ENCODE peak calls at places on chromosomes 13 and 19, in six cellular contexts. O, S, E, V, J and N are unnamed samples.

GRCh38 chr19:16626796-16627193 is 1.2 kb downstream of the MED26 start:
- DNase-seq in O (no peak), S (no peak), E (no peak), V (no peak), J (no peak), N (no peak)

GRCh38 chr19:41887711-41888382 is 4.9 kb downstream of the ARHGEF1 start:
- DNase-seq in O (peak; percentile 44), S (no peak), E (no peak), V (no peak), J (no peak), N (no peak)

GRCh38 chr19:11505504-11506100 is at the start of gene ZNF653:
- DNase-seq in O (peak; percentile 91), S (peak; percentile 94), E (peak; percentile 97), V (peak; percentile 89), J (peak; percentile 94), N (peak; percentile 94)

GRCh38 chr19:30345686-30346085 is 26.5 kb upstream of the ZNF536 start:
- DNase-seq in O (no peak), S (no peak), E (no peak), V (no peak), J (no peak), N (no peak)

GRCh38 chr19:11091343-11092153 is 2.3 kb downstream of the LDLR start:
- DNase-seq in O (no peak), S (peak; percentile 69), E (no peak), V (peak; percentile 71), J (no peak), N (peak; percentile 78)

GRCh38 chr13:30800107-30800506 is 64.8 kb downstream of the ALOX5AP start:
- DNase-seq in O (no peak), S (no peak), E (no peak), V (no peak), J (no peak), N (no peak)

GRCh38 chr19:53503126-53503525 is 34.8 kb upstream of the ZNF331 start:
- DNase-seq in O (no peak), S (no peak), E (no peak), V (no peak), J (no peak), N (no peak)

GRCh38 chr19:29285187-29285687 is 72.3 kb upstream of the UQCRFS1 start:
- DNase-seq in O (no peak), S (no peak), E (no peak), V (no peak), J (no peak), N (peak; percentile 25)

GRCh38 chr13:39982745-39983144 is 327.3 kb downstream of the COG6 start:
- DNase-seq in O (no peak), S (no peak), E (no peak), V (no peak), J (no peak), N (no peak)

GRCh38 chr19:51448011-51448744 is 10.1 kb downstream of the SIGLEC8 start:
- DNase-seq in O (no peak), S (no peak), E (no peak), V (no peak), J (no peak), N (no peak)

GRCh38 chr13:27927444-27928352 is 7.9 kb downstream of the PDX1 start:
- DNase-seq in O (no peak), S (no peak), E (no peak), V (no peak), J (no peak), N (no peak)

GRCh38 chr13:73061478-73062275 is 2.9 kb downstream of the KLF5 start:
- DNase-seq in O (no peak), S (no peak), E (no peak), V (no peak), J (no peak), N (no peak)

GRCh38 chr19:43798546-43799409 is 3.5 kb downstream of the LYPD5 start:
- DNase-seq in O (no peak), S (peak; percentile 45), E (no peak), V (no peak), J (no peak), N (no peak)